ENCODE peak calls at places on chromosomes 3 and 15, in ten cellular contexts. One of them, this sample, is unnamed.

GRCh38 chr3:48429416-48430358 is at the start of gene PLXNB1:
- DNase-seq in progenitor cell of endocrine pancreas: peak; percentile 78
- DNase-seq in AML-193: peak; percentile 21
- DNase-seq in NCI-H1436: peak; percentile 64
- DNase-seq in A549: peak; percentile 42
- DNase-seq in stimulated activated CD8-positive, alpha-beta memory T cell treated with anti-CD3 and anti-CD28 coated beads, Interleukin-7, amount 100 ng/mL, for 1 hour: peak; percentile 37
- DNase-seq in RPMI7951: peak; percentile 50
- DNase-seq in GM12878: no peak
- DNase-seq in esophagus muscularis mucosa: peak; percentile 97
- DNase-seq in body of pancreas: peak; percentile 91
- DNase-seq in this sample: peak; percentile 68

GRCh38 chr15:69576035-69576526 is 123.5 kb downstream of the RPLP1 start:
- DNase-seq in AML-193: peak; percentile 34
- DNase-seq in progenitor cell of endocrine pancreas: no peak
- DNase-seq in esophagus muscularis mucosa: no peak
- DNase-seq in RPMI7951: peak; percentile 74
- DNase-seq in body of pancreas: peak; percentile 84
- DNase-seq in GM12878: peak; percentile 13
- DNase-seq in stimulated activated CD8-positive, alpha-beta memory T cell treated with anti-CD3 and anti-CD28 coated beads, Interleukin-7, amount 100 ng/mL, for 1 hour: peak; percentile 55
- DNase-seq in A549: peak; percentile 87
- DNase-seq in NCI-H1436: peak; percentile 60
- DNase-seq in this sample: peak; percentile 17

GRCh38 chr3:165635791-165636681 is 201.2 kb downstream of the BCHE start:
- DNase-seq in progenitor cell of endocrine pancreas: no peak
- DNase-seq in A549: no peak
- DNase-seq in NCI-H1436: no peak
- DNase-seq in GM12878: no peak
- DNase-seq in RPMI7951: no peak
- DNase-seq in body of pancreas: no peak
- DNase-seq in stimulated activated CD8-positive, alpha-beta memory T cell treated with anti-CD3 and anti-CD28 coated beads, Interleukin-7, amount 100 ng/mL, for 1 hour: no peak
- DNase-seq in esophagus muscularis mucosa: no peak
- DNase-seq in AML-193: no peak
- DNase-seq in this sample: no peak

GRCh38 chr3:185792955-185793354 is 31.9 kb downstream of the IGF2BP2 start:
- DNase-seq in body of pancreas: no peak
- DNase-seq in stimulated activated CD8-positive, alpha-beta memory T cell treated with anti-CD3 and anti-CD28 coated beads, Interleukin-7, amount 100 ng/mL, for 1 hour: no peak
- DNase-seq in RPMI7951: no peak
- DNase-seq in A549: no peak
- DNase-seq in GM12878: no peak
- DNase-seq in progenitor cell of endocrine pancreas: no peak
- DNase-seq in esophagus muscularis mucosa: no peak
- DNase-seq in NCI-H1436: no peak
- DNase-seq in AML-193: no peak
- DNase-seq in this sample: no peak

GRCh38 chr3:149245738-149246451 is 24.3 kb upstream of the CP start:
- DNase-seq in GM12878: peak; percentile 46
- DNase-seq in body of pancreas: no peak
- DNase-seq in NCI-H1436: no peak
- DNase-seq in stimulated activated CD8-positive, alpha-beta memory T cell treated with anti-CD3 and anti-CD28 coated beads, Interleukin-7, amount 100 ng/mL, for 1 hour: no peak
- DNase-seq in AML-193: no peak
- DNase-seq in progenitor cell of endocrine pancreas: no peak
- DNase-seq in RPMI7951: peak; percentile 76
- DNase-seq in A549: no peak
- DNase-seq in esophagus muscularis mucosa: no peak
- DNase-seq in this sample: no peak

GRCh38 chr3:184238246-184238818 is 8.9 kb downstream of the VWA5B2 start:
- DNase-seq in RPMI7951: no peak
- DNase-seq in stimulated activated CD8-positive, alpha-beta memory T cell treated with anti-CD3 and anti-CD28 coated beads, Interleukin-7, amount 100 ng/mL, for 1 hour: no peak
- DNase-seq in AML-193: no peak
- DNase-seq in A549: no peak
- DNase-seq in body of pancreas: no peak
- DNase-seq in GM12878: no peak
- DNase-seq in NCI-H1436: no peak
- DNase-seq in esophagus muscularis mucosa: no peak
- DNase-seq in progenitor cell of endocrine pancreas: no peak
- DNase-seq in this sample: no peak

GRCh38 chr15:91268510-91268909 is 168.5 kb downstream of the SV2B start:
- DNase-seq in GM12878: no peak
- DNase-seq in stimulated activated CD8-positive, alpha-beta memory T cell treated with anti-CD3 and anti-CD28 coated beads, Interleukin-7, amount 100 ng/mL, for 1 hour: no peak
- DNase-seq in AML-193: no peak
- DNase-seq in NCI-H1436: no peak
- DNase-seq in progenitor cell of endocrine pancreas: no peak
- DNase-seq in RPMI7951: peak; percentile 33
- DNase-seq in body of pancreas: no peak
- DNase-seq in esophagus muscularis mucosa: no peak
- DNase-seq in A549: peak; percentile 37
- DNase-seq in this sample: no peak

GRCh38 chr15:62935300-62936081 is 107.1 kb upstream of the TPM1 start:
- DNase-seq in RPMI7951: peak; percentile 51
- DNase-seq in body of pancreas: no peak
- DNase-seq in stimulated activated CD8-positive, alpha-beta memory T cell treated with anti-CD3 and anti-CD28 coated beads, Interleukin-7, amount 100 ng/mL, for 1 hour: no peak
- DNase-seq in NCI-H1436: no peak
- DNase-seq in AML-193: no peak
- DNase-seq in esophagus muscularis mucosa: no peak
- DNase-seq in A549: no peak
- DNase-seq in GM12878: no peak
- DNase-seq in progenitor cell of endocrine pancreas: no peak
- DNase-seq in this sample: no peak

GRCh38 chr3:46981932-46982471 is 2.5 kb downstream of the NBEAL2 start:
- DNase-seq in AML-193: no peak
- DNase-seq in RPMI7951: no peak
- DNase-seq in progenitor cell of endocrine pancreas: no peak
- DNase-seq in NCI-H1436: no peak
- DNase-seq in body of pancreas: peak; percentile 45
- DNase-seq in A549: no peak
- DNase-seq in stimulated activated CD8-positive, alpha-beta memory T cell treated with anti-CD3 and anti-CD28 coated beads, Interleukin-7, amount 100 ng/mL, for 1 hour: no peak
- DNase-seq in GM12878: no peak
- DNase-seq in esophagus muscularis mucosa: no peak
- DNase-seq in this sample: no peak

GRCh38 chr3:81419196-81419595 is 342.2 kb downstream of the GBE1 start:
- DNase-seq in NCI-H1436: no peak
- DNase-seq in body of pancreas: no peak
- DNase-seq in RPMI7951: peak; percentile 1
- DNase-seq in AML-193: peak; percentile 44
- DNase-seq in A549: peak; percentile 3
- DNase-seq in stimulated activated CD8-positive, alpha-beta memory T cell treated with anti-CD3 and anti-CD28 coated beads, Interleukin-7, amount 100 ng/mL, for 1 hour: no peak
- DNase-seq in GM12878: no peak
- DNase-seq in progenitor cell of endocrine pancreas: no peak
- DNase-seq in esophagus muscularis mucosa: no peak
- DNase-seq in this sample: no peak

GRCh38 chr15:26790118-26790517 is 17.3 kb upstream of the GABRB3 start:
- DNase-seq in RPMI7951: no peak
- DNase-seq in AML-193: no peak
- DNase-seq in stimulated activated CD8-positive, alpha-beta memory T cell treated with anti-CD3 and anti-CD28 coated beads, Interleukin-7, amount 100 ng/mL, for 1 hour: no peak
- DNase-seq in A549: no peak
- DNase-seq in body of pancreas: no peak
- DNase-seq in progenitor cell of endocrine pancreas: no peak
- DNase-seq in NCI-H1436: no peak
- DNase-seq in GM12878: no peak
- DNase-seq in esophagus muscularis mucosa: no peak
- DNase-seq in this sample: no peak

GRCh38 chr15:67022587-67022986 is 42.8 kb upstream of the SMAD3 start:
- DNase-seq in body of pancreas: no peak
- DNase-seq in progenitor cell of endocrine pancreas: no peak
- DNase-seq in esophagus muscularis mucosa: no peak
- DNase-seq in NCI-H1436: no peak
- DNase-seq in RPMI7951: no peak
- DNase-seq in AML-193: no peak
- DNase-seq in GM12878: no peak
- DNase-seq in stimulated activated CD8-positive, alpha-beta memory T cell treated with anti-CD3 and anti-CD28 coated beads, Interleukin-7, amount 100 ng/mL, for 1 hour: no peak
- DNase-seq in A549: no peak
- DNase-seq in this sample: no peak

GRCh38 chr3:197524128-197524527 is 31.6 kb downstream of the BDH1 start:
- DNase-seq in RPMI7951: no peak
- DNase-seq in A549: no peak
- DNase-seq in body of pancreas: no peak
- DNase-seq in GM12878: no peak
- DNase-seq in esophagus muscularis mucosa: no peak
- DNase-seq in stimulated activated CD8-positive, alpha-beta memory T cell treated with anti-CD3 and anti-CD28 coated beads, Interleukin-7, amount 100 ng/mL, for 1 hour: no peak
- DNase-seq in progenitor cell of endocrine pancreas: no peak
- DNase-seq in AML-193: no peak
- DNase-seq in NCI-H1436: no peak
- DNase-seq in this sample: no peak

GRCh38 chr15:35210370-35210769 is 125.3 kb upstream of the NANOGP8 start:
- DNase-seq in NCI-H1436: no peak
- DNase-seq in body of pancreas: no peak
- DNase-seq in progenitor cell of endocrine pancreas: no peak
- DNase-seq in RPMI7951: no peak
- DNase-seq in GM12878: no peak
- DNase-seq in stimulated activated CD8-positive, alpha-beta memory T cell treated with anti-CD3 and anti-CD28 coated beads, Interleukin-7, amount 100 ng/mL, for 1 hour: no peak
- DNase-seq in esophagus muscularis mucosa: no peak
- DNase-seq in A549: no peak
- DNase-seq in AML-193: no peak
- DNase-seq in this sample: no peak

GRCh38 chr3:38746641-38747040 is 69.4 kb downstream of the SCN10A start:
- DNase-seq in RPMI7951: no peak
- DNase-seq in AML-193: no peak
- DNase-seq in esophagus muscularis mucosa: peak; percentile 64
- DNase-seq in body of pancreas: no peak
- DNase-seq in progenitor cell of endocrine pancreas: no peak
- DNase-seq in NCI-H1436: no peak
- DNase-seq in GM12878: no peak
- DNase-seq in stimulated activated CD8-positive, alpha-beta memory T cell treated with anti-CD3 and anti-CD28 coated beads, Interleukin-7, amount 100 ng/mL, for 1 hour: no peak
- DNase-seq in A549: no peak
- DNase-seq in this sample: no peak

GRCh38 chr3:100033184-100033583 is 81.1 kb downstream of the FILIP1L start:
- DNase-seq in NCI-H1436: no peak
- DNase-seq in A549: no peak
- DNase-seq in esophagus muscularis mucosa: no peak
- DNase-seq in stimulated activated CD8-positive, alpha-beta memory T cell treated with anti-CD3 and anti-CD28 coated beads, Interleukin-7, amount 100 ng/mL, for 1 hour: no peak
- DNase-seq in AML-193: no peak
- DNase-seq in RPMI7951: peak; percentile 69
- DNase-seq in GM12878: no peak
- DNase-seq in body of pancreas: no peak
- DNase-seq in progenitor cell of endocrine pancreas: no peak
- DNase-seq in this sample: no peak

GRCh38 chr3:50632450-50632849 is 15.5 kb downstream of the MAPKAPK3 start:
- DNase-seq in A549: no peak
- DNase-seq in body of pancreas: no peak
- DNase-seq in GM12878: no peak
- DNase-seq in AML-193: peak; percentile 80
- DNase-seq in stimulated activated CD8-positive, alpha-beta memory T cell treated with anti-CD3 and anti-CD28 coated beads, Interleukin-7, amount 100 ng/mL, for 1 hour: no peak
- DNase-seq in RPMI7951: no peak
- DNase-seq in NCI-H1436: no peak
- DNase-seq in progenitor cell of endocrine pancreas: no peak
- DNase-seq in esophagus muscularis mucosa: no peak
- DNase-seq in this sample: no peak

GRCh38 chr15:101657968-101658784 is 6.0 kb upstream of the TM2D3 start:
- DNase-seq in A549: no peak
- DNase-seq in progenitor cell of endocrine pancreas: no peak
- DNase-seq in AML-193: no peak
- DNase-seq in NCI-H1436: peak; percentile 11
- DNase-seq in body of pancreas: peak; percentile 46
- DNase-seq in RPMI7951: no peak
- DNase-seq in GM12878: no peak
- DNase-seq in esophagus muscularis mucosa: no peak
- DNase-seq in stimulated activated CD8-positive, alpha-beta memory T cell treated with anti-CD3 and anti-CD28 coated beads, Interleukin-7, amount 100 ng/mL, for 1 hour: no peak
- DNase-seq in this sample: no peak

GRCh38 chr3:15753056-15753710 is 44.6 kb downstream of the ANKRD28 start:
- DNase-seq in AML-193: no peak
- DNase-seq in body of pancreas: peak; percentile 41
- DNase-seq in GM12878: no peak
- DNase-seq in A549: no peak
- DNase-seq in stimulated activated CD8-positive, alpha-beta memory T cell treated with anti-CD3 and anti-CD28 coated beads, Interleukin-7, amount 100 ng/mL, for 1 hour: no peak
- DNase-seq in progenitor cell of endocrine pancreas: no peak
- DNase-seq in NCI-H1436: no peak
- DNase-seq in esophagus muscularis mucosa: no peak
- DNase-seq in RPMI7951: no peak
- DNase-seq in this sample: no peak

GRCh38 chr15:40307421-40308165 is at the start of gene PLCB2:
- DNase-seq in esophagus muscularis mucosa: no peak
- DNase-seq in progenitor cell of endocrine pancreas: no peak
- DNase-seq in RPMI7951: no peak
- DNase-seq in stimulated activated CD8-positive, alpha-beta memory T cell treated with anti-CD3 and anti-CD28 coated beads, Interleukin-7, amount 100 ng/mL, for 1 hour: peak; percentile 42
- DNase-seq in A549: peak; percentile 23
- DNase-seq in body of pancreas: no peak
- DNase-seq in AML-193: peak; percentile 81
- DNase-seq in NCI-H1436: peak; percentile 16
- DNase-seq in GM12878: peak; percentile 16
- DNase-seq in this sample: no peak

GRCh38 chr15:76208786-76209424 is 102.4 kb downstream of the ETFA start:
- DNase-seq in NCI-H1436: no peak
- DNase-seq in GM12878: no peak
- DNase-seq in RPMI7951: peak; percentile 58
- DNase-seq in esophagus muscularis mucosa: no peak
- DNase-seq in AML-193: no peak
- DNase-seq in stimulated activated CD8-positive, alpha-beta memory T cell treated with anti-CD3 and anti-CD28 coated beads, Interleukin-7, amount 100 ng/mL, for 1 hour: no peak
- DNase-seq in A549: no peak
- DNase-seq in body of pancreas: no peak
- DNase-seq in progenitor cell of endocrine pancreas: no peak
- DNase-seq in this sample: no peak

GRCh38 chr3:119481079-119481478 is 12.3 kb downstream of the POGLUT1 start:
- DNase-seq in body of pancreas: no peak
- DNase-seq in NCI-H1436: no peak
- DNase-seq in RPMI7951: no peak
- DNase-seq in A549: no peak
- DNase-seq in stimulated activated CD8-positive, alpha-beta memory T cell treated with anti-CD3 and anti-CD28 coated beads, Interleukin-7, amount 100 ng/mL, for 1 hour: no peak
- DNase-seq in AML-193: no peak
- DNase-seq in GM12878: no peak
- DNase-seq in progenitor cell of endocrine pancreas: no peak
- DNase-seq in esophagus muscularis mucosa: no peak
- DNase-seq in this sample: no peak

GRCh38 chr15:88664151-88664778 is 25.4 kb downstream of the ISG20 start:
- DNase-seq in stimulated activated CD8-positive, alpha-beta memory T cell treated with anti-CD3 and anti-CD28 coated beads, Interleukin-7, amount 100 ng/mL, for 1 hour: no peak
- DNase-seq in AML-193: peak; percentile 6
- DNase-seq in NCI-H1436: no peak
- DNase-seq in RPMI7951: peak; percentile 35
- DNase-seq in esophagus muscularis mucosa: peak; percentile 87
- DNase-seq in progenitor cell of endocrine pancreas: no peak
- DNase-seq in GM12878: no peak
- DNase-seq in body of pancreas: no peak
- DNase-seq in A549: no peak
- DNase-seq in this sample: no peak

This sample was measured in amygdala.